ENCODE peak calls at places on chromosomes 5 and 9, in eight cellular contexts. O is heart right ventricle; N is stimulated activated naive CD4-positive, alpha-beta T cell; V is non-pigmented ciliary epithelial cell; C is astrocyte of the spinal cord; A is H1; S is iPS-NIHi11; H is A172. W is an unnamed sample.

GRCh38 chr5:58458851-58459275 is 1.0 kb downstream of the PLK2 start:
- DNase-seq in O (no peak), N (no peak), V (no peak), C (peak), A (no peak), S (no peak), H (peak), W (no peak)

GRCh38 chr5:36740259-36740898 is 134.0 kb downstream of the SLC1A3 start:
- DNase-seq in O (no peak), N (no peak), V (peak), C (no peak), A (no peak), S (no peak), H (no peak), W (no peak)

GRCh38 chr9:125906144-125906543 is 159.0 kb downstream of the PBX3 start:
- DNase-seq in O (no peak), N (no peak), V (no peak), C (peak), A (no peak), S (no peak), H (no peak), W (no peak)

GRCh38 chr9:134186471-134187109 is 22.2 kb upstream of the RNU6ATAC start:
- DNase-seq in O (no peak), N (no peak), V (no peak), C (no peak), A (no peak), S (no peak), H (no peak), W (no peak)

GRCh38 chr9:136679431-136679941 is 7.8 kb downstream of the AGPAT2 start:
- DNase-seq in O (peak), N (no peak), V (no peak), C (no peak), A (no peak), S (no peak), H (no peak), W (no peak)

GRCh38 chr5:5886812-5887486 is 464.5 kb downstream of the ICE1 start:
- DNase-seq in O (peak), N (no peak), V (no peak), C (no peak), A (peak), S (peak), H (no peak), W (no peak)

GRCh38 chr5:133356386-133357331 is 255.7 kb downstream of the FSTL4 start:
- DNase-seq in O (no peak), N (no peak), V (no peak), C (no peak), A (peak), S (no peak), H (no peak), W (no peak)

GRCh38 chr5:10246761-10247160 is 2.9 kb downstream of the ATPSCKMT start:
- DNase-seq in O (no peak), N (no peak), V (no peak), C (no peak), A (no peak), S (no peak), H (no peak), W (no peak)

GRCh38 chr5:56152437-56152836 is 80.7 kb downstream of the ANKRD55 start:
- DNase-seq in O (no peak), N (no peak), V (no peak), C (no peak), A (no peak), S (no peak), H (no peak), W (no peak)

GRCh38 chr5:139975942-139976341 is 67.2 kb downstream of the NRG2 start:
- DNase-seq in O (no peak), N (no peak), V (no peak), C (no peak), A (no peak), S (no peak), H (no peak), W (no peak)

GRCh38 chr9:119027901-119028699 is 341.1 kb downstream of the BRINP1 start:
- DNase-seq in O (no peak), N (no peak), V (no peak), C (no peak), A (peak), S (no peak), H (no peak), W (no peak)

GRCh38 chr5:64165500-64166200 is at the start of gene RNF180:
- DNase-seq in O (peak), N (no peak), V (no peak), C (peak), A (peak), S (peak), H (no peak), W (no peak)

GRCh38 chr5:154092356-154092755 is 53.6 kb downstream of the MFAP3 start:
- DNase-seq in O (no peak), N (no peak), V (peak), C (peak), A (no peak), S (no peak), H (peak), W (peak)

GRCh38 chr5:180640301-180640764 is 9.1 kb downstream of the FLT4 start:
- DNase-seq in O (no peak), N (no peak), V (no peak), C (no peak), A (peak), S (no peak), H (no peak), W (no peak)

GRCh38 chr9:108919517-108919916 is 14.4 kb downstream of the ELP1 start:
- DNase-seq in O (no peak), N (no peak), V (no peak), C (no peak), A (no peak), S (no peak), H (no peak), W (no peak)

GRCh38 chr9:114116061-114116747 is 17.1 kb upstream of the KIF12 start:
- DNase-seq in O (peak), N (no peak), V (no peak), C (no peak), A (no peak), S (no peak), H (no peak), W (no peak)

GRCh38 chr9:7996558-7996957 is 197.0 kb upstream of the DMAC1 start:
- DNase-seq in O (no peak), N (no peak), V (no peak), C (no peak), A (no peak), S (no peak), H (no peak), W (no peak)

GRCh38 chr9:13139641-13140171 is 139.8 kb downstream of the MPDZ start:
- DNase-seq in O (no peak), N (no peak), V (peak), C (peak), A (no peak), S (peak), H (peak), W (peak)

GRCh38 chr9:6632516-6633328 is 12.8 kb downstream of the GLDC start:
- DNase-seq in O (no peak), N (no peak), V (no peak), C (no peak), A (no peak), S (peak), H (no peak), W (no peak)

GRCh38 chr5:110225949-110226348 is 500.5 kb downstream of the TMEM232 start:
- DNase-seq in O (no peak), N (no peak), V (no peak), C (no peak), A (no peak), S (no peak), H (no peak), W (no peak)

GRCh38 chr5:89342106-89342876 is 459.3 kb upstream of the MEF2C start:
- DNase-seq in O (no peak), N (no peak), V (peak), C (peak), A (no peak), S (no peak), H (no peak), W (no peak)

GRCh38 chr5:31854625-31855526 is 215.9 kb downstream of the PDZD2 start:
- DNase-seq in O (peak), N (peak), V (no peak), C (peak), A (peak), S (peak), H (peak), W (peak)

GRCh38 chr5:133897431-133897830 is 71.0 kb downstream of the C5orf15 start:
- DNase-seq in O (no peak), N (no peak), V (no peak), C (no peak), A (no peak), S (no peak), H (no peak), W (no peak)

GRCh38 chr9:119477197-119477596 is 108.0 kb upstream of the BRINP1 start:
- DNase-seq in O (no peak), N (no peak), V (no peak), C (no peak), A (no peak), S (no peak), H (no peak), W (no peak)

GRCh38 chr9:89179535-89179919 is 909 bp upstream of the SHC3 start:
- DNase-seq in O (no peak), N (no peak), V (peak), C (peak), A (no peak), S (no peak), H (no peak), W (no peak)

GRCh38 chr5:43571237-43571636 is 14.4 kb upstream of the PAIP1 start:
- DNase-seq in O (no peak), N (no peak), V (no peak), C (no peak), A (no peak), S (no peak), H (no peak), W (no peak)

GRCh38 chr5:11046160-11046559 is 285.1 kb upstream of the DAP start:
- DNase-seq in O (no peak), N (no peak), V (no peak), C (no peak), A (peak), S (peak), H (no peak), W (no peak)